ENCODE peak calls at places on chromosome 22, in nine cellular contexts. One of them, this sample, is unnamed.

GRCh38 chr22:30262917-30263741 is 3.5 kb downstream of the OSM start:
- DNase-seq in brain microvascular endothelial cell: no peak
- DNase-seq in stomach: peak
- DNase-seq in foreskin fibroblast: peak
- DNase-seq in HCT116: no peak
- DNase-seq in CD14-positive monocyte: peak
- DNase-seq in GM06990: no peak
- DNase-seq in upper lobe of right lung: peak
- DNase-seq in GM23338: peak
- DNase-seq in this sample: peak

GRCh38 chr22:25419247-25420113 is 145.0 kb upstream of the GRK3 start:
- DNase-seq in brain microvascular endothelial cell: peak
- DNase-seq in stomach: no peak
- DNase-seq in foreskin fibroblast: peak
- DNase-seq in HCT116: no peak
- DNase-seq in CD14-positive monocyte: peak
- DNase-seq in GM06990: no peak
- DNase-seq in upper lobe of right lung: no peak
- DNase-seq in GM23338: no peak
- DNase-seq in this sample: no peak

GRCh38 chr22:35334010-35334409 is 34.3 kb downstream of the TOM1 start:
- DNase-seq in brain microvascular endothelial cell: no peak
- DNase-seq in stomach: no peak
- DNase-seq in foreskin fibroblast: no peak
- DNase-seq in HCT116: no peak
- DNase-seq in CD14-positive monocyte: no peak
- DNase-seq in GM06990: peak
- DNase-seq in upper lobe of right lung: no peak
- DNase-seq in GM23338: no peak
- DNase-seq in this sample: no peak

GRCh38 chr22:27116295-27116694 is 458.9 kb downstream of the MIAT start:
- DNase-seq in brain microvascular endothelial cell: no peak
- DNase-seq in stomach: no peak
- DNase-seq in foreskin fibroblast: no peak
- DNase-seq in HCT116: no peak
- DNase-seq in CD14-positive monocyte: no peak
- DNase-seq in GM06990: no peak
- DNase-seq in upper lobe of right lung: no peak
- DNase-seq in GM23338: no peak
- DNase-seq in this sample: no peak

GRCh38 chr22:19016081-19016480 is 80.0 kb upstream of the PRODH start:
- DNase-seq in brain microvascular endothelial cell: no peak
- DNase-seq in stomach: no peak
- DNase-seq in foreskin fibroblast: no peak
- DNase-seq in HCT116: no peak
- DNase-seq in CD14-positive monocyte: no peak
- DNase-seq in GM06990: no peak
- DNase-seq in upper lobe of right lung: no peak
- DNase-seq in GM23338: no peak
- DNase-seq in this sample: no peak

GRCh38 chr22:39707351-39707750 is 136.8 kb downstream of the CACNA1I start:
- DNase-seq in brain microvascular endothelial cell: no peak
- DNase-seq in stomach: no peak
- DNase-seq in foreskin fibroblast: no peak
- DNase-seq in HCT116: no peak
- DNase-seq in CD14-positive monocyte: no peak
- DNase-seq in GM06990: no peak
- DNase-seq in upper lobe of right lung: no peak
- DNase-seq in GM23338: no peak
- DNase-seq in this sample: no peak

GRCh38 chr22:26597480-26597879 is 7.5 kb upstream of the TPST2 start:
- DNase-seq in brain microvascular endothelial cell: no peak
- DNase-seq in stomach: no peak
- DNase-seq in foreskin fibroblast: no peak
- DNase-seq in HCT116: no peak
- DNase-seq in CD14-positive monocyte: no peak
- DNase-seq in GM06990: no peak
- DNase-seq in upper lobe of right lung: no peak
- DNase-seq in GM23338: no peak
- DNase-seq in this sample: no peak

GRCh38 chr22:49035818-49036457 is 791.7 kb downstream of the BRD1 start:
- DNase-seq in brain microvascular endothelial cell: no peak
- DNase-seq in stomach: no peak
- DNase-seq in foreskin fibroblast: no peak
- DNase-seq in HCT116: no peak
- DNase-seq in CD14-positive monocyte: no peak
- DNase-seq in GM06990: no peak
- DNase-seq in upper lobe of right lung: peak
- DNase-seq in GM23338: no peak
- DNase-seq in this sample: no peak

GRCh38 chr22:48276933-48277867 is 1514.8 kb downstream of the TBC1D22A start:
- DNase-seq in brain microvascular endothelial cell: no peak
- DNase-seq in stomach: no peak
- DNase-seq in foreskin fibroblast: no peak
- DNase-seq in HCT116: no peak
- DNase-seq in CD14-positive monocyte: no peak
- DNase-seq in GM06990: no peak
- DNase-seq in upper lobe of right lung: no peak
- DNase-seq in GM23338: no peak
- DNase-seq in this sample: no peak

GRCh38 chr22:46108564-46109473 is 41.5 kb upstream of the PPARA start:
- DNase-seq in brain microvascular endothelial cell: no peak
- DNase-seq in stomach: peak
- DNase-seq in foreskin fibroblast: peak
- DNase-seq in HCT116: no peak
- DNase-seq in CD14-positive monocyte: no peak
- DNase-seq in GM06990: no peak
- DNase-seq in upper lobe of right lung: no peak
- DNase-seq in GM23338: peak
- DNase-seq in this sample: no peak

GRCh38 chr22:23682827-23683355 is 7.9 kb upstream of the RGL4 start:
- DNase-seq in brain microvascular endothelial cell: no peak
- DNase-seq in stomach: peak
- DNase-seq in foreskin fibroblast: no peak
- DNase-seq in HCT116: no peak
- DNase-seq in CD14-positive monocyte: no peak
- DNase-seq in GM06990: no peak
- DNase-seq in upper lobe of right lung: no peak
- DNase-seq in GM23338: peak
- DNase-seq in this sample: no peak

GRCh38 chr22:34243023-34243422 is 322.7 kb upstream of the LARGE1 start:
- DNase-seq in brain microvascular endothelial cell: no peak
- DNase-seq in stomach: no peak
- DNase-seq in foreskin fibroblast: no peak
- DNase-seq in HCT116: no peak
- DNase-seq in CD14-positive monocyte: no peak
- DNase-seq in GM06990: no peak
- DNase-seq in upper lobe of right lung: no peak
- DNase-seq in GM23338: no peak
- DNase-seq in this sample: no peak

GRCh38 chr22:32926600-32926999 is 125.1 kb downstream of the TIMP3 start:
- DNase-seq in brain microvascular endothelial cell: peak
- DNase-seq in stomach: no peak
- DNase-seq in foreskin fibroblast: peak
- DNase-seq in HCT116: peak
- DNase-seq in CD14-positive monocyte: no peak
- DNase-seq in GM06990: no peak
- DNase-seq in upper lobe of right lung: no peak
- DNase-seq in GM23338: peak
- DNase-seq in this sample: no peak

GRCh38 chr22:25853902-25854301 is 111.9 kb downstream of the MYO18B start:
- DNase-seq in brain microvascular endothelial cell: no peak
- DNase-seq in stomach: no peak
- DNase-seq in foreskin fibroblast: no peak
- DNase-seq in HCT116: peak
- DNase-seq in CD14-positive monocyte: no peak
- DNase-seq in GM06990: no peak
- DNase-seq in upper lobe of right lung: no peak
- DNase-seq in GM23338: peak
- DNase-seq in this sample: no peak

GRCh38 chr22:27880778-27881394 is 38.2 kb downstream of the PITPNB start:
- DNase-seq in brain microvascular endothelial cell: peak
- DNase-seq in stomach: no peak
- DNase-seq in foreskin fibroblast: peak
- DNase-seq in HCT116: peak
- DNase-seq in CD14-positive monocyte: no peak
- DNase-seq in GM06990: no peak
- DNase-seq in upper lobe of right lung: no peak
- DNase-seq in GM23338: peak
- DNase-seq in this sample: peak

GRCh38 chr22:35470903-35471321 is 69.7 kb upstream of the RASD2 start:
- DNase-seq in brain microvascular endothelial cell: peak
- DNase-seq in stomach: no peak
- DNase-seq in foreskin fibroblast: no peak
- DNase-seq in HCT116: peak
- DNase-seq in CD14-positive monocyte: no peak
- DNase-seq in GM06990: no peak
- DNase-seq in upper lobe of right lung: no peak
- DNase-seq in GM23338: peak
- DNase-seq in this sample: no peak

GRCh38 chr22:27747396-27748256 is 53.9 kb downstream of the MN1 start:
- DNase-seq in brain microvascular endothelial cell: no peak
- DNase-seq in stomach: no peak
- DNase-seq in foreskin fibroblast: no peak
- DNase-seq in HCT116: no peak
- DNase-seq in CD14-positive monocyte: no peak
- DNase-seq in GM06990: no peak
- DNase-seq in upper lobe of right lung: no peak
- DNase-seq in GM23338: peak
- DNase-seq in this sample: no peak

GRCh38 chr22:28029201-28029948 is 110.3 kb upstream of the PITPNB start:
- DNase-seq in brain microvascular endothelial cell: peak
- DNase-seq in stomach: peak
- DNase-seq in foreskin fibroblast: peak
- DNase-seq in HCT116: no peak
- DNase-seq in CD14-positive monocyte: no peak
- DNase-seq in GM06990: no peak
- DNase-seq in upper lobe of right lung: peak
- DNase-seq in GM23338: peak
- DNase-seq in this sample: no peak

GRCh38 chr22:30078320-30079311 is 1.6 kb upstream of the HORMAD2 start:
- DNase-seq in brain microvascular endothelial cell: no peak
- DNase-seq in stomach: no peak
- DNase-seq in foreskin fibroblast: no peak
- DNase-seq in HCT116: no peak
- DNase-seq in CD14-positive monocyte: no peak
- DNase-seq in GM06990: peak
- DNase-seq in upper lobe of right lung: peak
- DNase-seq in GM23338: peak
- DNase-seq in this sample: no peak

GRCh38 chr22:49491726-49492125 is 335.9 kb downstream of the BRD1 start:
- DNase-seq in brain microvascular endothelial cell: no peak
- DNase-seq in stomach: no peak
- DNase-seq in foreskin fibroblast: no peak
- DNase-seq in HCT116: no peak
- DNase-seq in CD14-positive monocyte: no peak
- DNase-seq in GM06990: no peak
- DNase-seq in upper lobe of right lung: no peak
- DNase-seq in GM23338: no peak
- DNase-seq in this sample: no peak

GRCh38 chr22:43053176-43053575 is 36.0 kb downstream of the TTLL1 start:
- DNase-seq in brain microvascular endothelial cell: no peak
- DNase-seq in stomach: no peak
- DNase-seq in foreskin fibroblast: no peak
- DNase-seq in HCT116: no peak
- DNase-seq in CD14-positive monocyte: no peak
- DNase-seq in GM06990: no peak
- DNase-seq in upper lobe of right lung: no peak
- DNase-seq in GM23338: peak
- DNase-seq in this sample: peak
- TF ChIP-seq CTCF in brain microvascular endothelial cell: peak
- TF ChIP-seq CTCF in stomach: no peak
- TF ChIP-seq CTCF in foreskin fibroblast: peak
- TF ChIP-seq CTCF in HCT116: peak
- TF ChIP-seq CTCF in CD14-positive monocyte: peak
- TF ChIP-seq CTCF in GM06990: peak
- TF ChIP-seq CTCF in upper lobe of right lung: no peak
- TF ChIP-seq CTCF in GM23338: peak
- TF ChIP-seq CTCF in this sample: peak

GRCh38 chr22:22462813-22463567 is 45.6 kb downstream of the ZNF280B start:
- DNase-seq in brain microvascular endothelial cell: no peak
- DNase-seq in stomach: no peak
- DNase-seq in foreskin fibroblast: peak
- DNase-seq in HCT116: no peak
- DNase-seq in CD14-positive monocyte: no peak
- DNase-seq in GM06990: no peak
- DNase-seq in upper lobe of right lung: no peak
- DNase-seq in GM23338: peak
- DNase-seq in this sample: no peak
- TF ChIP-seq CTCF in brain microvascular endothelial cell: peak
- TF ChIP-seq CTCF in stomach: no peak
- TF ChIP-seq CTCF in foreskin fibroblast: peak
- TF ChIP-seq CTCF in HCT116: peak
- TF ChIP-seq CTCF in CD14-positive monocyte: no peak
- TF ChIP-seq CTCF in GM06990: peak
- TF ChIP-seq CTCF in upper lobe of right lung: no peak
- TF ChIP-seq CTCF in GM23338: peak
- TF ChIP-seq CTCF in this sample: peak

GRCh38 chr22:37030560-37031281 is 11.2 kb downstream of the MPST start:
- DNase-seq in brain microvascular endothelial cell: no peak
- DNase-seq in stomach: no peak
- DNase-seq in foreskin fibroblast: no peak
- DNase-seq in HCT116: no peak
- DNase-seq in CD14-positive monocyte: no peak
- DNase-seq in GM06990: no peak
- DNase-seq in upper lobe of right lung: no peak
- DNase-seq in GM23338: no peak
- DNase-seq in this sample: no peak
- TF ChIP-seq CTCF in brain microvascular endothelial cell: no peak
- TF ChIP-seq CTCF in stomach: no peak
- TF ChIP-seq CTCF in foreskin fibroblast: no peak
- TF ChIP-seq CTCF in HCT116: peak
- TF ChIP-seq CTCF in CD14-positive monocyte: no peak
- TF ChIP-seq CTCF in GM06990: peak
- TF ChIP-seq CTCF in upper lobe of right lung: no peak
- TF ChIP-seq CTCF in GM23338: peak
- TF ChIP-seq CTCF in this sample: no peak

GRCh38 chr22:42296381-42296853 is 26.0 kb upstream of the TCF20 start:
- DNase-seq in brain microvascular endothelial cell: no peak
- DNase-seq in stomach: peak
- DNase-seq in foreskin fibroblast: no peak
- DNase-seq in HCT116: no peak
- DNase-seq in CD14-positive monocyte: no peak
- DNase-seq in GM06990: no peak
- DNase-seq in upper lobe of right lung: no peak
- DNase-seq in GM23338: peak
- DNase-seq in this sample: no peak
- TF ChIP-seq CTCF in brain microvascular endothelial cell: peak
- TF ChIP-seq CTCF in stomach: no peak
- TF ChIP-seq CTCF in foreskin fibroblast: no peak
- TF ChIP-seq CTCF in HCT116: peak
- TF ChIP-seq CTCF in CD14-positive monocyte: no peak
- TF ChIP-seq CTCF in GM06990: peak
- TF ChIP-seq CTCF in upper lobe of right lung: no peak
- TF ChIP-seq CTCF in GM23338: peak
- TF ChIP-seq CTCF in this sample: no peak

GRCh38 chr22:41518048-41518347 is 26.3 kb downstream of the POLR3H start:
- DNase-seq in brain microvascular endothelial cell: no peak
- DNase-seq in stomach: no peak
- DNase-seq in foreskin fibroblast: no peak
- DNase-seq in HCT116: no peak
- DNase-seq in CD14-positive monocyte: no peak
- DNase-seq in GM06990: no peak
- DNase-seq in upper lobe of right lung: no peak
- DNase-seq in GM23338: no peak
- DNase-seq in this sample: no peak
- TF ChIP-seq CTCF in brain microvascular endothelial cell: no peak
- TF ChIP-seq CTCF in stomach: no peak
- TF ChIP-seq CTCF in foreskin fibroblast: no peak
- TF ChIP-seq CTCF in HCT116: no peak
- TF ChIP-seq CTCF in CD14-positive monocyte: peak
- TF ChIP-seq CTCF in GM06990: no peak
- TF ChIP-seq CTCF in upper lobe of right lung: no peak
- TF ChIP-seq CTCF in GM23338: no peak
- TF ChIP-seq CTCF in this sample: peak

GRCh38 chr22:17418890-17419324 is 49.6 kb downstream of the CECR2 start:
- DNase-seq in brain microvascular endothelial cell: no peak
- DNase-seq in stomach: no peak
- DNase-seq in foreskin fibroblast: no peak
- DNase-seq in HCT116: no peak
- DNase-seq in CD14-positive monocyte: no peak
- DNase-seq in GM06990: no peak
- DNase-seq in upper lobe of right lung: no peak
- DNase-seq in GM23338: peak
- DNase-seq in this sample: no peak
- TF ChIP-seq CTCF in brain microvascular endothelial cell: no peak
- TF ChIP-seq CTCF in stomach: no peak
- TF ChIP-seq CTCF in foreskin fibroblast: no peak
- TF ChIP-seq CTCF in HCT116: no peak
- TF ChIP-seq CTCF in CD14-positive monocyte: no peak
- TF ChIP-seq CTCF in GM06990: no peak
- TF ChIP-seq CTCF in upper lobe of right lung: no peak
- TF ChIP-seq CTCF in GM23338: peak
- TF ChIP-seq CTCF in this sample: no peak

This sample was measured in neural crest cell.